ENCODE peak calls at places on chromosomes 3 and 15, in five cellular contexts. R is suprapubic skin; I is CD8-positive, alpha-beta T cell; L is progenitor cell of endocrine pancreas; X is fibroblast of lung. H is an unnamed sample.

GRCh38 chr3:31077826-31078225 is 183.4 kb upstream of the GADL1 start:
- DNase-seq in I (no peak), L (no peak), X (peak), R (no peak), H (no peak)

GRCh38 chr3:25784971-25785370 is 1.7 kb upstream of the NGLY1 start:
- DNase-seq in X (no peak), I (no peak), L (no peak), R (no peak), H (no peak)

GRCh38 chr15:66095871-66096710 is 157.5 kb downstream of the MEGF11 start:
- DNase-seq in R (peak), X (no peak), I (no peak), L (no peak), H (no peak)

GRCh38 chr15:92625297-92625980 is 30.1 kb downstream of the FAM174B start:
- DNase-seq in X (peak), I (no peak), R (no peak), L (no peak), H (no peak)

GRCh38 chr3:55669133-55669532 is 182.0 kb upstream of the WNT5A start:
- DNase-seq in X (no peak), R (no peak), I (no peak), L (no peak), H (no peak)

GRCh38 chr3:37903734-37904133 is 42.1 kb downstream of the CTDSPL start:
- DNase-seq in R (no peak), I (no peak), X (no peak), L (no peak), H (no peak)

GRCh38 chr3:117963858-117964257 is 1070.8 kb downstream of the IGSF11 start:
- DNase-seq in R (no peak), L (no peak), X (no peak), I (no peak), H (no peak)

GRCh38 chr15:70488002-70488605 is 275.3 kb downstream of the UACA start:
- DNase-seq in R (peak), I (peak), L (peak), X (peak), H (peak)

GRCh38 chr3:72137865-72138861 is 353.2 kb upstream of the PROK2 start:
- DNase-seq in X (no peak), I (no peak), R (no peak), L (no peak), H (no peak)

GRCh38 chr15:91711384-91712082 is 142.0 kb upstream of the SLCO3A1 start:
- DNase-seq in I (no peak), R (no peak), L (no peak), X (no peak), H (no peak)

GRCh38 chr3:8937064-8938020 is 25.9 kb downstream of the RAD18 start:
- DNase-seq in I (no peak), X (peak), L (no peak), R (no peak), H (no peak)

GRCh38 chr3:168250415-168250861 is 154.7 kb upstream of the GOLIM4 start:
- DNase-seq in X (peak), L (no peak), R (no peak), I (no peak), H (no peak)

DNA sequence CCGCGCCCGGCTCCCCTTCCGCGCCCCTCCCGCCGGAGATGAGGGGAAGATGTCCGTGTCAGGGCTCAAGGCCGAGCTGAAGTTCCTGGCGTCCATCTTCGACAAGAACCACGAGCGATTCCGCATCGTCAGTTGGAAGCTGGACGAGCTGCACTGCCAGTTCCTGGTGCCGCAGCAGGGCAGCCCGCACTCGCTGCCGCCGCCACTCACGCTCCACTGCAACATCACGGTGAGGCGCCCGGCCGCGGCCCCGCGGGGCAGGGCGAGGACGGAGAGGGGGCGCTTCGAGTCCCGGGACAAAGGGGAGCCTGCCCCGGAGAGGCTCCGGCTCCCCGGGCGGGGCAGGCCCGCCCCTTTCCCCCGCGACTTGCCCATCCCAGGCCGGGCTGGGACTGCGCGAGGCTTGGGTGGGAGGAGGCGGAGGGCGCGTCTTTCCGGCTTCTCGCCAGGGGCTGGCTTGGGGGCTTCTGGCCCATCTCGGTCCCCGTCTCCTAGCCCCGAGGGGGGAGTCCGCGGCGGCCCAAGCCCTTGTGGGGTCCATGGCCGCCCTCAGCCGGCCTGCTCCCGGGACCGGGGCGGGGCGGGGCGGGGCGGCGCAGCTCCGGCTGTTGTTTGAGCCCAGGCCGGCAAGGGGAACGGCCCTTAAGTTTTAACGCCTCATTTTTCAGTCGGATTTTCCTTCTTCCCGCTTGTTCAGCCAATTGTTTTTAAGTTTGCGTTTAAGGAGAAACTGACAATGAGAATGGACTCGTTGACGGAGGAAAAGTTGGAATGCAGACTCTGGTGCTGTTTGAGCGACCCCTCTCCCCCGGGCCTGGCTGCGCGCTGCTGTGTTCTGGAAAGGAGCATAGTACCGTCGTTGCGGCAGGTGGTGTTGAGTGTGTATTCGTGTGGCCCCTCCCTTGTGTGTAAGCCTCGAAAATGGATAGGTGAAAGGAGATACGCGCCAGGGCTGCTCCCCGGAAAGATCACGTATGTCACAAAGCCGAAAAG is 667 bp downstream of the UBE2Q2 start:
- DNase-seq in L (peak), X (peak), I (peak), R (peak), H (no peak)
- TF ChIP-seq CTCF in L (no peak), X (no peak), I (no peak), R (no peak), H (no peak)

GRCh38 chr3:73768594-73769308 is 144.0 kb upstream of the PDZRN3 start:
- DNase-seq in X (no peak), R (no peak), L (no peak), I (no peak), H (no peak)
- TF ChIP-seq CTCF in X (no peak), R (no peak), L (no peak), I (no peak), H (peak)

GRCh38 chr3:68909719-68910118 is 22.6 kb downstream of the TAFA4 start:
- DNase-seq in X (no peak), I (no peak), L (no peak), R (no peak), H (no peak)
- TF ChIP-seq CTCF in X (no peak), I (no peak), L (no peak), R (no peak), H (no peak)

DNA sequence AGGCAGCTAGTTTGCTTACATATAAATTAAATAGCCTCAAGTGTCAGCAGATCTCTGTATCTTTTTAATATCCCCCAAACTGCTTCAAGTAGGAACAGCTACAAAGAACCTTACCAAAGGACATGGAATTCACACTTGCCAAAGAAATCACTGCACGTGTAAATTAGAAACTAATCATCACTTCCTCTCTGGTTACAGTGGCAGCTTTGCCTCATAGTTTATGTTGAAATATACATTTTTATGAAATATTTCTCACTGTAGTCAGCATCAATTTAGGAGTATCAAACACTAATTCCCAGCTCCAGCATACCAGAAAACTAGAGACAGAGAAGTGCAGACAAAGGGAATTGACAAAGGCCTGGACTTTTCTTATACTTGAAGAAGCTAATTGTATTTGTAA is 260.9 kb downstream of the TIGIT start:
- DNase-seq in X (peak), I (no peak), R (no peak), L (no peak), H (no peak)
- TF ChIP-seq CTCF in X (no peak), I (no peak), R (no peak), L (no peak), H (no peak)

GRCh38 chr3:191151653-191152052 is 47.4 kb upstream of the OSTN start:
- DNase-seq in X (no peak), I (no peak), R (no peak), L (no peak), H (no peak)

GRCh38 chr3:191143224-191143623 is 55.8 kb upstream of the OSTN start:
- DNase-seq in I (no peak), R (no peak), L (no peak), X (no peak), H (no peak)

GRCh38 chr3:191148131-191148530 is 50.9 kb upstream of the OSTN start:
- DNase-seq in I (no peak), L (no peak), R (no peak), X (no peak), H (no peak)
- TF ChIP-seq CTCF in I (no peak), L (no peak), R (no peak), X (no peak), H (no peak)

GRCh38 chr3:59064728-59065127 is 14.9 kb upstream of the CFAP20DC start:
- DNase-seq in L (no peak), R (no peak), X (no peak), I (no peak), H (no peak)

GRCh38 chr3:59065240-59065639 is 15.4 kb upstream of the CFAP20DC start:
- DNase-seq in R (no peak), L (no peak), X (no peak), I (no peak), H (no peak)

GRCh38 chr3:59069838-59070237 is 20.0 kb upstream of the CFAP20DC start:
- DNase-seq in X (no peak), L (no peak), R (no peak), I (no peak), H (no peak)

DNA sequence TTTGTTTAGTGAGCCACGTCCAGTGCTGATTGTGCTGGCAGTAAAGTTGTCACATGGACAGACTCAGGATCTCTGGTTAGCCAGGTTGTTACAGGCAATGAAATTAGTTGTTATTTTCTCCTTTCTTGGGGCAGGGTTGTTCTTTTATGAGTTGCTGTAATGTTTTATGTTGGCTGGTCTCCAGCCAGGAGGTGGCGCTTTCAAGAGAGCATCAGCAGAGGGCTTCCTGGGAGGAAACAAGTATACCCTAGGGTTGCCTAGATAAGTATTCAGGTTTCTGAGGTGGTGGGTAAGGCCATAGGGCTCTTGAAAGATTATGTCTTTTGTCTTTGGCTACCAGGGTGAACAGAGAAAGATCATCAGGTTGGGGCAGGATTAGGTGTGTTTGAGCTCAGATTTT is 14.5 kb upstream of the CFAP20DC start:
- DNase-seq in L (no peak), R (no peak), X (no peak), I (no peak), H (no peak)
- TF ChIP-seq CTCF in L (no peak), R (no peak), X (no peak), I (no peak), H (no peak)

DNA sequence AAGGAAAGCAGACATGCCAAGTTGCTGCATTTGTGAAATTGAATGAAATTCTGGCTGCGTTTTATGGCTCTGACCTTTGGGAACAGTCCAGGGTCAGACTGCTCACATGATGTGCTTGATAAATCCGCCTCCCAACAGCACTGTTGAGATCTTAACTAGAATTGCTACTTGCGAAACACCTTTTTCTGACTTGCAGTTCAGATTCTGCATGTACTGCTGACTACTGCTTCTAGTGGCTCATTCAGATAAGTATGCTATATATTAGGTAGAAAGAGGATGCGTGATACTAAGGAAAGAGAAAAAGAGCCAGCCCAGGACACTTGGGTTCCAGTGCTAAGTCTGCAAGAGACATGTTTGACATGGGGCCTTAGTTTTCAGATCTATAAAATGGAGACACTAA is 129.4 kb downstream of the LPP start:
- DNase-seq in I (no peak), R (no peak), X (peak), L (no peak), H (no peak)
- TF ChIP-seq CTCF in I (no peak), R (no peak), X (peak), L (peak), H (no peak)